ENCODE peak calls at places on chromosomes 4 and X, in five cellular contexts. I is transverse colon, G is HepG2, T is suprapubic skin, D is testis. K is an unnamed sample.

GRCh38 chr4:95165926-95166524 is 382.7 kb downstream of the UNC5C start:
- DNase-seq in I (no peak), G (peak), T (no peak), D (peak), K (no peak)

GRCh38 chr4:27474691-27475090 is 614.0 kb downstream of the STIM2 start:
- DNase-seq in I (no peak), G (no peak), T (no peak), D (no peak), K (no peak)

GRCh38 chrX:110944323-110944761 is 148.7 kb upstream of the CHRDL1 start:
- DNase-seq in I (no peak), G (no peak), T (peak), D (peak), K (no peak)

GRCh38 chr4:26105815-26106699 is 192.0 kb downstream of the SMIM20 start:
- DNase-seq in I (no peak), G (no peak), T (no peak), D (no peak), K (no peak)

GRCh38 chr4:768995-769394 is 56.9 kb downstream of the CPLX1 start:
- DNase-seq in I (no peak), G (no peak), T (no peak), D (no peak), K (no peak)

GRCh38 chr4:124953059-124953850 is 240.7 kb upstream of the ANKRD50 start:
- DNase-seq in I (no peak), G (no peak), T (no peak), D (no peak), K (no peak)

GRCh38 chr4:673349-674091 is 556 bp downstream of the ATP5ME start:
- DNase-seq in I (peak), G (peak), T (no peak), D (peak), K (peak)

GRCh38 chr4:108172780-108173598 is 4.3 kb upstream of the LEF1 start:
- DNase-seq in I (peak), G (peak), T (no peak), D (peak), K (peak)

GRCh38 chrX:40060356-40060845 is 37.4 kb downstream of the BCOR start:
- DNase-seq in I (no peak), G (no peak), T (peak), D (no peak), K (no peak)

GRCh38 chr4:112147697-112148096 is 2.4 kb downstream of the FAM241A start:
- DNase-seq in I (no peak), G (no peak), T (no peak), D (no peak), K (peak)
- H3K27ac ChIP-seq in I (no peak), G (no peak), T (no peak), D (peak), K (peak)

DNA sequence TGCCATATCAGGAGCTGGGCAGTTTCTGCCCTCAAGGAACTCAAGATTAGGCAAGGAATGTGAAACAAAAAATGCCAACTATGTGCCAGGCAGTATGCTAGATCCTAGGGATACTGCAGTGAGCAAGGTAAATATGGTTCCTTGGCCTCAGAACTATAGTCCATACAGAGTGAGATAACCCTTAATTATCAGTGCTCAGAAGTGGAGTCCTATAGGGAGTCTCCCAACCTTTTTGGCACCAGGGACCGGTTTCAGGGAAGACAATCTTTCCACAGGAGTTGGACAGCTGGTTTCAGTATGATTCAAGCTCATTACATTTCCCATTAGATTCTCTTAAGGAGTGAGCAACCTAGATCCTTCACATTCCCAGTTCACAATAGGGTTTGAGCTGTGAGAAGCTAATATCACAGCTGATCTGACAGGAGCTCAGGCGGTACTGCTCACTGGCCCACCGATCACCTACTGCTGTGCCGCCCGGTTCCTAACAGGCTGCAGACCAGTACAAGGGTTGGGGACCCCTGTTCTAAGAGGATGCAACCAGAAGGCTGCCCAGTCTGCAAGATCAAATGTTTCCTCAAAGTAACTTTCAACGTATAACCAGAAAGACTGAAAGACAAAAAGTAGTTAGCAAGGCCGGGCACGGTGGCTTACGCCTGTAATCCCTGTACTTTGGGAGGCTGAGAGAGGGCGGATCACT is 1.7 kb upstream of the SRP72 start:
- DNase-seq in I (no peak), G (no peak), T (no peak), D (no peak), K (no peak)
- TF ChIP-seq POLR2A in I (no peak), G (no peak), T (no peak), D (no peak), K (no peak)

GRCh38 chr4:184844742-184845141 is 19.0 kb upstream of the ACSL1 start:
- DNase-seq in I (no peak), G (no peak), T (no peak), D (no peak), K (no peak)
- H3K27ac ChIP-seq in I (no peak), G (no peak), T (peak), D (no peak), K (no peak)

DNA sequence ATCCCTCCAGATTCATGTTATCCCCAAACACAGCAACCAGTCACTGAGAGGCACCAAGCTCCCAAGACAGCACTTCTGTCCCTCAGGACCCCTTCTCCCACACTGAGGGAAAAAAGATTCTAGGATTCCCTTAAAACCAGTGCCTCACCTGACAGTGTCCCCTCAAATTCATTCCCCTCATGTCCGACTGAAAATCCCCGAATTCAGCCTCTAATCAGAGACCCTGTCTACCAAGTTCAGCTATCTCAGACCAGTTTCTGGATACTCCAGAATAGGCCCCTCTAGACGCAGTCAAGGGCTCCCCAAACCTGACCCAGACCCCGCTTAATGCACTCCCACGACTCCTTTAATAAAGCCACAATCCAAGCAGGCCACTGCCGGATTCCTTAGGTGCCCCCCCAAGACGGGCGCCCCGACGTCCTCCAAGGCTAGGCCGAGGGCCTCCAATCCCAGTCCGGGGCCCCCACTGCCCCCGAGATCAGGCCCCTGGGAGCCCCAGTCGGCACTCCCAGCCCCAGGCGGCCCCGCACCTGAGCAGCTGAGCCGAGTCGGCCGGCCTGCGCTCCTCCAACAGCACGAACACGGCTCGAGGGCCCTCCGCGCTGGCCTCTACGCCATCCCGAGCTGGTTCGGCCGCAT is 457 bp downstream of the TFE3 start:
- DNase-seq in I (no peak), G (no peak), T (no peak), D (no peak), K (peak)
- TF ChIP-seq POLR2A in I (no peak), G (no peak), T (no peak), D (no peak), K (no peak)

DNA sequence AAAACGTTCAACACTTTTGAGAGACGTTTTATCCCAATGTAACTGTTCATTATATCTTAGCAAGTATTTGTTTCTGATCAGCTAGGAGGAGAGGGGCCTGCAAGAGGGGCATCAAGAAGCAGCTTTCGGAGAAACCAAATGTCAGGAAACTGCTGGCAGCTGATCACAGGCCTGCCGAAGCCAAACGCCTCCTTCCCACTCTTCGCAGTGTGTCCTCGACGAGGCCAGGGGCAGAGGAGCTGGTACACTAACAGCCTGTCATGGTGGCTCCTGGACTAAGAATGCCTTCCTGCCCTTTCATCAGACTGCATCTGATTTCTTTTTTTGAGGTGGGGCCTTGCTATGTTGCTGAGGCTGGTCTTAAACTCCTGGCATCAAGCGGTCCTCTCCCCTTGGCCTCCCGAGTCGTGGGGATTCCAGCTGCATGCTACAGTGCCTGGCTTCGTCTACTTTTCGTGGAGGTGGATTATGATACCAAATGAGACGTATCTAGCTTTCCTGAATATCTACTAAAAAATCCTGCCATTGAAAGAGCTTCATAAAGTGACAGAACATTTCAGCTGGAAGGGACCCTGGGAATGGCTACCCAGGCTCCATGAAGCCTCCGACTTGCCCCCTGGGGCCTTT is 134.8 kb downstream of the AFAP1 start:
- DNase-seq in I (no peak), G (no peak), T (peak), D (no peak), K (no peak)
- H3K27ac ChIP-seq in I (peak), G (peak), T (no peak), D (no peak), K (peak)

GRCh38 chr4:120517966-120518365 is 404.6 kb downstream of the PRDM5 start:
- DNase-seq in I (peak), G (peak), T (no peak), D (peak), K (peak)

GRCh38 chr4:120525106-120525505 is 397.4 kb downstream of the PRDM5 start:
- DNase-seq in I (no peak), G (no peak), T (no peak), D (no peak), K (no peak)

GRCh38 chr4:120524237-120524636 is 398.3 kb downstream of the PRDM5 start:
- DNase-seq in I (no peak), G (no peak), T (no peak), D (no peak), K (no peak)

DNA sequence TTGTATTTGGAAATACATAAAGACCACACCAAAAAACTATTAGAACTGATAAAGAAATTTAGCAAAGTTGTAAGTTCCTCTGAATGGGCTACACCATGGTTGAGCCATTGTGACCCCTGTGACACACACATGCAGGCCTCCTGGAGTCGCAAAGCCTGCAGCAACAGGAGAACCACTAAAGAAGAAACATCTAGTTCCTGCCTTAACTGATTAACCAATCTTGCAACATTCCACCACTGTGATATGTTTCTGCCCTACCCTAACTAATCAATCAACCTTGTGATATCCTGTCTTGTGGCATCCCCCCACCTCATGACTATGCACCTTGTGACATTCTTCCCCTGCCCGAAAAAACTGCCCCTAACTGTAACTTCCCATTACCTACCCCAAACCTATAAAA is 401.8 kb downstream of the PRDM5 start:
- DNase-seq in I (no peak), G (no peak), T (no peak), D (no peak), K (no peak)
- TF ChIP-seq POLR2A in I (no peak), G (no peak), T (no peak), D (no peak), K (no peak)

DNA sequence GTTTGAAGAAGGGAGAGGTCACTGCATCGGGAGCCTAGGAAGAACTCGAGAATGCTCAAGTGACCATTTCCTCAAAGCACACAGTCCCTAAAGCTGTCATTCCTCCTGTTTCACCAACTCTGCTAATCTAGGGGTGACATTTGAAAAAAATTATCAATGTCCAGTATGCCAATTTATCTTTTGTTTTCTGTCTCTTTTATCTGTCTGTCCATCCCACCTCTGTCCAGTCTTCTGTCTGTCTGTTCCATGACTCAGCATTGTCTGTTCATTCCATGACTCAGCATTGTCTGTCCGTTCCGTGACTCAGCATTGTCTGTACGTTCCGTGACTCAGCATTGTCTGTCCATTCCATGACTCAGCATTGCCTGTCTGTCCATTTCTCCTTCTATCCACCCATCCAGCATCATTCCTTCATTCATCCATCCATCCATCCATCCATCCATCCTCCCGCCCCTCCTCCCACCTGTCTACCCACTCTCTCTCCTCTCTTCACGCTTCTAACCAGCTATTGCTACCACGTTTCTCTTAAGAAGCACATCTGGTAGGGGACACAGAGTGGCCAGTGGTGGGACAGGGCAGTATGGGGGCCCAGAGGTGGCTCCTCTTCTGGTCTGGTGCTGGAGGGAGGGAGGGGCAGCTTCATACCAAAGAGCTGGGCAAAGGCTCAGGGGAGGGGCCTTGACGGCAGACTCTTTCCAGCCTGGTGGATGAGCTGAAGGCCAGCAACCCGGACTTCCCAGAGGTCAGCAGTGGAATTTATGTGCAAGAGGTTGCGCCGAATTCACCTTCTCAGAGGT is 34.1 kb downstream of the HTRA3 start:
- DNase-seq in I (peak), G (peak), T (peak), D (no peak), K (peak)
- H3K27ac ChIP-seq in I (no peak), G (no peak), T (no peak), D (no peak), K (no peak)

GRCh38 chrX:77894921-77895886 is at the start of gene MAGT1:
- DNase-seq in I (peak), G (peak), T (peak), D (peak), K (peak)
- TF ChIP-seq POLR2A in I (peak), G (peak), T (peak), D (no peak), K (peak)

GRCh38 chr4:7855731-7856130 is 83.9 kb downstream of the AFAP1 start:
- DNase-seq in I (no peak), G (no peak), T (no peak), D (no peak), K (no peak)

GRCh38 chr4:7854211-7854610 is 85.5 kb downstream of the AFAP1 start:
- DNase-seq in I (no peak), G (no peak), T (no peak), D (no peak), K (no peak)

GRCh38 chr4:7854697-7855370 is 84.8 kb downstream of the AFAP1 start:
- DNase-seq in I (no peak), G (no peak), T (no peak), D (no peak), K (no peak)

GRCh38 chr4:7852568-7853185 is 87.0 kb downstream of the AFAP1 start:
- DNase-seq in I (no peak), G (no peak), T (no peak), D (peak), K (peak)

DNA sequence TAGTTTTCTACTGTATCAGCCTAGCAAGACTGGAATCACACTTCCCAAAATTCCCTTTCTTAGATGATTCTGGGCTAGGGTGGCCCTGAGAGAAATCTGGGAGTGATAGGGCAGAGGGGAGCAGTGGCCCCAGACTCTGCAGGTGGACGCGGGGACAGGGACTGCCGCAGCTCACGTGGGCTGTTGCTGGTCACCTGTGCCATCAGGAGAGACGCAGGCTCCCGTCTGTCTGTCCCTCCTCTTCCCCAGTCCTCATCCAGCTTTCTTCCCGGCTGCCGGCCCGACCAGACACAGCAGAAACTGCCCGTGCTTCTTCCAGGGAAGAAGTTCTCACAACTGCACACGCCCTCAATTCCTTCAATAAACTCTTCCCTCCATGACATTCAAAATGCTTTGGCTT is 86.4 kb downstream of the AFAP1 start:
- DNase-seq in I (no peak), G (no peak), T (no peak), D (no peak), K (no peak)
- H3K27ac ChIP-seq in I (no peak), G (no peak), T (no peak), D (no peak), K (no peak)

DNA sequence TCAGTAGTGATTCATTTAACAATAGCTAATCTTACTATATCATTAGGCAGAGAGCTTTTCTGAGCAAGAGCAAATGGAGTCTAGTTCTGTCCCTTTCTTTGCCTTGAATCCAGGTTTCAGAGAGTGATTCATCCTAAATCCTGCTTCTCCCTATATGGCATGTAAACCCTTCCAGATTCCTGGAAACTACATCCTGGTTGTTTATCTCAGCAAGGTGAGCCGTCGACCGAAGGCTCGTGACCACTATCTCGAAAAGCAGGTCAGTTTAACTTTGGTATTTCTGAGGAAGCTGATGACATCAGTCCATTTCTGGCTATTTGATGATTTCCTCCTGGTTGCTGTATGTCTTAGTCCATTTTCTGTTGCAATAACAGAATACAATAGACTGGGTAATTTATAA is 40.7 kb upstream of the ERVMER34-1 start:
- DNase-seq in I (no peak), G (no peak), T (no peak), D (no peak), K (no peak)
- TF ChIP-seq POLR2A in I (no peak), G (no peak), T (no peak), D (no peak), K (no peak)

K was measured in heart left ventricle.